ENCODE peak calls at places on chromosome 9, in six cellular contexts. U is foreskin fibroblast, L is activated B cell treated with CpG ODN at 0.5 μM for 24 hours, B is ascending aorta, X is brain microvascular endothelial cell, E is choroid plexus epithelial cell. G is an unnamed sample.

GRCh38 chr9:3879315-3879714 is 353.5 kb upstream of the RFX3 start:
- DNase-seq in U (no peak), L (no peak), B (no peak), X (no peak), E (no peak), G (no peak)

GRCh38 chr9:120366646-120367019 is 213.3 kb downstream of the CDK5RAP2 start:
- DNase-seq in U (peak), L (no peak), B (no peak), X (peak), E (peak), G (no peak)

GRCh38 chr9:115625954-115626353 is 508.0 kb upstream of the TNC start:
- DNase-seq in U (no peak), L (no peak), B (no peak), X (no peak), E (no peak), G (no peak)

GRCh38 chr9:124180557-124180956 is 77.2 kb upstream of the NEK6 start:
- DNase-seq in U (peak), L (no peak), B (no peak), X (no peak), E (peak), G (peak)

GRCh38 chr9:698276-698675 is 143.2 kb upstream of the DMRT1 start:
- DNase-seq in U (peak), L (no peak), B (no peak), X (peak), E (peak), G (no peak)

GRCh38 chr9:128091144-128091543 is 23.1 kb downstream of the SLC25A25 start:
- DNase-seq in U (peak), L (no peak), B (no peak), X (peak), E (peak), G (no peak)

GRCh38 chr9:105127863-105128220 is 116.6 kb upstream of the SLC44A1 start:
- DNase-seq in U (no peak), L (no peak), B (no peak), X (peak), E (peak), G (no peak)

GRCh38 chr9:94912700-94913249 is 186.3 kb downstream of the AOPEP start:
- DNase-seq in U (peak), L (no peak), B (no peak), X (peak), E (peak), G (peak)

GRCh38 chr9:91276513-91276912 is 85.2 kb downstream of the AUH start:
- DNase-seq in U (no peak), L (no peak), B (no peak), X (no peak), E (peak), G (no peak)

GRCh38 chr9:3177362-3177761 is 333.5 kb upstream of the PUM3 start:
- DNase-seq in U (no peak), L (no peak), B (no peak), X (no peak), E (no peak), G (no peak)

GRCh38 chr9:129310666-129311350 is 132.7 kb upstream of the IER5L start:
- DNase-seq in U (peak), L (no peak), B (no peak), X (no peak), E (peak), G (no peak)

GRCh38 chr9:118896356-118897000 is 472.8 kb downstream of the BRINP1 start:
- DNase-seq in U (no peak), L (no peak), B (no peak), X (no peak), E (no peak), G (no peak)

GRCh38 chr9:5631021-5631420 is 2.1 kb downstream of the RIC1 start:
- DNase-seq in U (no peak), L (no peak), B (no peak), X (no peak), E (peak), G (no peak)

GRCh38 chr9:81772144-81772543 is 82.8 kb upstream of the TLE1 start:
- DNase-seq in U (no peak), L (no peak), B (no peak), X (no peak), E (peak), G (no peak)

GRCh38 chr9:105901514-105902109 is 207.3 kb downstream of the TMEM38B start:
- DNase-seq in U (peak), L (no peak), B (no peak), X (peak), E (peak), G (peak)

GRCh38 chr9:137969685-137970084 is 92.1 kb downstream of the CACNA1B start:
- DNase-seq in U (no peak), L (no peak), B (no peak), X (no peak), E (no peak), G (peak)

GRCh38 chr9:125759812-125760134 is 12.6 kb downstream of the PBX3 start:
- DNase-seq in U (peak), L (no peak), B (no peak), X (no peak), E (peak), G (no peak)

GRCh38 chr9:88783613-88784230 is 207.5 kb upstream of the S1PR3 start:
- DNase-seq in U (no peak), L (no peak), B (no peak), X (no peak), E (no peak), G (no peak)

GRCh38 chr9:1929722-1930621 is 85.2 kb upstream of the SMARCA2 start:
- DNase-seq in U (no peak), L (no peak), B (no peak), X (no peak), E (no peak), G (no peak)

GRCh38 chr9:78371981-78372380 is 75.1 kb downstream of the PSAT1 start:
- DNase-seq in U (no peak), L (no peak), B (no peak), X (no peak), E (no peak), G (no peak)

GRCh38 chr9:18822850-18823249 is 210.2 kb downstream of the SAXO1 start:
- DNase-seq in U (no peak), L (no peak), B (no peak), X (no peak), E (no peak), G (no peak)

GRCh38 chr9:18821794-18822193 is 211.2 kb downstream of the SAXO1 start:
- DNase-seq in U (peak), L (no peak), B (no peak), X (no peak), E (peak), G (no peak)

GRCh38 chr9:18826248-18826647 is 206.8 kb downstream of the SAXO1 start:
- DNase-seq in U (no peak), L (no peak), B (no peak), X (no peak), E (no peak), G (no peak)

GRCh38 chr9:18825775-18826174 is 207.2 kb downstream of the SAXO1 start:
- DNase-seq in U (no peak), L (no peak), B (no peak), X (no peak), E (peak), G (no peak)

DNA sequence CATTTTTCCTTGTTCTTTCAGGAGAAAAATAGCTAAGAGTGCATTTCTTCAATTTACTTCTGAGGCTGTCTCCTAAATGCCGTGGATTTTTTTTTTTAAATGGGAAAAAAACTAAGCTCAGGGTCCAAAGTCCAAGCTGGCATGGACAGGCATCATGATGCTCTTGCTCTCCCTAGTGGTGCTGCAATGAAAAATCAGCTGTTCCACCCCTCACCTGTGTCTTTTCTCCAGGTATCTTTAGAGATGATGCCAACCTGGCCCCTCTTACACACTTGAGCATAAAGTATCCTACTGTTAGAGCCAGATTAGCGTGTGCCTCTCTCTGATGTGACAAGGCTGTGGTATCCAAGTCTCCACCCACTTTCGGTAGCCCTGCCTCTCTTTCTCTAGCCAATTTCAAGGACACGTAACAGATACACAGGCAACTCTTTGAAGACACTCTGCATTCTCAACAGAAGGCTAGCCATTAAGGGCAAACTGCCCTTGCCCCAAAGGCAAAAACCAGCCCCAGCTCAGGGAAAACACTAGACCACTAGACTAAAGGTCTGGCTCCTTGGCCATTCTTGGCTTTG is 208.8 kb downstream of the SAXO1 start:
- DNase-seq in U (peak), L (no peak), B (no peak), X (no peak), E (peak), G (no peak)
- TF ChIP-seq CTCF in U (peak), L (no peak), B (no peak), X (peak), E (peak), G (no peak)

GRCh38 chr9:133149130-133150015 is 14.3 kb downstream of the GBGT1 start:
- DNase-seq in U (peak), L (peak), B (peak), X (peak), E (peak), G (peak)
- TF ChIP-seq CTCF in U (no peak), L (no peak), B (peak), X (peak), E (no peak), G (no peak)

GRCh38 chr9:135948873-135949665 is 12.1 kb downstream of the UBAC1 start:
- DNase-seq in U (no peak), L (no peak), B (no peak), X (no peak), E (no peak), G (no peak)

GRCh38 chr9:135945969-135946368 is 15.2 kb downstream of the UBAC1 start:
- DNase-seq in U (no peak), L (no peak), B (no peak), X (no peak), E (no peak), G (no peak)

GRCh38 chr9:135946392-135946994 is 14.7 kb downstream of the UBAC1 start:
- DNase-seq in U (no peak), L (no peak), B (no peak), X (no peak), E (no peak), G (no peak)

GRCh38 chr9:135948446-135948845 is 12.7 kb downstream of the UBAC1 start:
- DNase-seq in U (no peak), L (no peak), B (no peak), X (no peak), E (no peak), G (no peak)

DNA sequence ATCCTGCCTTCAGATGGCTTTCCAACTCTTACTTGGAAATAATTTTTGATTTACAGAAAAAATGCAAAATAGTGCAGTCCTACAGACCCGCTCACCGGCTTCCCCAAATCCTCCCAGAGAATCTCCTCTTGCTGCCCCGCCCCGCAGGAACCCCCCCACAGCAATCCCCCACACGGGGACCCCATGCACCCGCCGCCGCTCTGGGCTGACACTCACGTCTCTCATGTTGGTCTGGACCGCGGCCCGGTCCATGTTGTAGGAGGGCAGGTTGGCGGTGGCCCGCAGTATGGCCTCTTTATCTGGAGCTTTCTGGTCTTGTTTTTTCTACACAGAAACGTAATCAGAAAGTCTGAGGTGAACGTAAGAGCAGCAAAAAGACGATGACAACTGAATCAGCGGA is 13.6 kb downstream of the UBAC1 start:
- DNase-seq in U (no peak), L (no peak), B (no peak), X (no peak), E (no peak), G (no peak)
- TF ChIP-seq CTCF in U (no peak), L (no peak), B (no peak), X (no peak), E (no peak), G (no peak)

DNA sequence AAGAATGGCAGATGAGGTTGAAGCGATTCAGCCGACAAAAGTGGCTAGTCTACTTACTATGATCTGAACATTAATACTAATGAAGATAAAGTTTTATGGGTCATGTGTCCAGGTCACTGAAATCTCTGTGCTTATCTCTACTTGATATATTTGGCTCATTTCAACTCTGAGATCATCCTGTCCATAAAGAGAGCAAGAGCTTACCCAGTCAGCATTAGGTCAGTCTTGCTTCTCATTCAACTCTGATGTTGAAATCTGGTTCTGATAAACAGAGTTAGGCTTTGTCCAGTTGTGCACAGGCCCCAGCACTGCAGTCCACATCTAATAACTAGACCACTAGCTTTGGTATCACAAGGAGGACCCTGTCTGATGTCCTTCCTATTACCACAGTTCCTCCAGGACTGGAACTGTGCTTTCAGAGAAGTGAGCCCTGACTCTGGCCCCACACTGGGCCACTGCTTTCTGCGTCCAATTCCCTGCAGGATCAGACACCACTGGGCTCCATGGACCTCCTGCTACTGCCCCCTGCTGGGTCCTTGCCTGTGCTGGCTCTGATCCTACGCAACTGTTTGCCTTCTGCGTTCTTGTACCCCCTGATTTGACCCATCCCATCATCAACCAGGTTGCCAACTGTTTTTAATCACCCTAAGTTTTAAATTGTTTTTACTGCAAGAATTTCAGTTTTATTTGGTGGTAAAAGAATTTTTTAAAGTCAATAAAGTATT is 23.7 kb upstream of the FAM120A start:
- DNase-seq in U (peak), L (no peak), B (no peak), X (no peak), E (no peak), G (no peak)
- TF ChIP-seq CTCF in U (no peak), L (no peak), B (no peak), X (peak), E (peak), G (no peak)

GRCh38 chr9:36572515-36573418 is at the start of gene MELK:
- DNase-seq in U (peak), L (peak), B (peak), X (peak), E (peak), G (peak)
- TF ChIP-seq CTCF in U (no peak), L (no peak), B (no peak), X (no peak), E (no peak), G (no peak)

G was measured in mesothelial cell of epicardium.